ENCODE peak calls at places on chromosomes 7 and 10, in six cellular contexts. F is thoracic aorta, E is AG04449, I is NB4, Q is upper lobe of right lung, B is cardiac fibroblast. H is an unnamed sample.

GRCh38 chr10:50807851-50808776 is 68.4 kb downstream of the ASAH2B start:
- DNase-seq in Q (no peak), B (peak; percentile 19), I (no peak), E (no peak), F (no peak), H (no peak)

GRCh38 chr7:131052285-131052942 is 275.3 kb upstream of the MKLN1 start:
- DNase-seq in E (no peak), F (no peak), I (peak; percentile 45), B (no peak), Q (no peak), H (no peak)

GRCh38 chr7:27188666-27189559 is 3.9 kb upstream of the HOXA11 start:
- DNase-seq in E (no peak), F (no peak), I (peak; percentile 91), Q (peak; percentile 67), B (peak; percentile 15), H (no peak)

GRCh38 chr10:123007558-123008378 is 827 bp downstream of the IKZF5 start:
- DNase-seq in F (no peak), E (no peak), B (peak; percentile 45), I (peak; percentile 82), Q (no peak), H (no peak)

GRCh38 chr10:7547825-7548224 is 118.9 kb downstream of the ITIH5 start:
- DNase-seq in Q (no peak), B (peak; percentile 22), E (no peak), F (no peak), I (no peak), H (no peak)

GRCh38 chr7:98556288-98556687 is 60.8 kb upstream of the NPTX2 start:
- DNase-seq in E (no peak), B (no peak), Q (no peak), F (no peak), I (no peak), H (no peak)

GRCh38 chr7:101549734-101550133 is 79.4 kb downstream of the MYL10 start:
- DNase-seq in B (no peak), F (no peak), I (no peak), E (no peak), Q (peak; percentile 32), H (no peak)

GRCh38 chr10:18158698-18159342 is 18.6 kb downstream of the CACNB2 start:
- DNase-seq in F (no peak), Q (no peak), I (no peak), B (peak; percentile 67), E (no peak), H (no peak)

GRCh38 chr7:112122835-112123234 is 83.4 kb downstream of the DOCK4 start:
- DNase-seq in E (no peak), F (no peak), Q (no peak), I (no peak), B (no peak), H (no peak)

GRCh38 chr10:103276941-103277712 is at the start of gene INA:
- DNase-seq in I (no peak), B (peak; percentile 40), E (no peak), Q (no peak), F (no peak), H (peak; percentile 89)

GRCh38 chr10:23315966-23316365 is 28.6 kb downstream of the C10orf67 start:
- DNase-seq in I (no peak), F (no peak), Q (no peak), E (no peak), B (no peak), H (no peak)

GRCh38 chr10:18684953-18685352 is 25.7 kb downstream of the ARL5B start:
- DNase-seq in F (no peak), Q (no peak), B (no peak), I (no peak), E (no peak), H (no peak)

GRCh38 chr7:11170160-11170559 is 196.5 kb downstream of the PHF14 start:
- DNase-seq in B (no peak), I (no peak), E (no peak), F (no peak), Q (no peak), H (no peak)

GRCh38 chr7:141675431-141676210 is 26.3 kb downstream of the DENND11 start:
- DNase-seq in I (peak; percentile 29), Q (no peak), B (no peak), F (no peak), E (no peak), H (no peak)

GRCh38 chr7:112383671-112384417 is 66.4 kb upstream of the IFRD1 start:
- DNase-seq in B (peak; percentile 46), Q (no peak), F (no peak), E (no peak), I (peak; percentile 57), H (no peak)

GRCh38 chr10:11012880-11013279 is 4.8 kb upstream of the CELF2 start:
- DNase-seq in I (no peak), B (no peak), E (no peak), F (no peak), Q (no peak), H (no peak)

GRCh38 chr7:111438369-111439289 is 123.7 kb downstream of the IMMP2L start:
- DNase-seq in I (no peak), Q (no peak), E (peak; percentile 28), B (peak; percentile 71), F (no peak), H (no peak)

GRCh38 chr7:130278892-130279690 is 12.4 kb downstream of the CPA2 start:
- DNase-seq in Q (no peak), B (peak; percentile 98), I (no peak), F (no peak), E (peak; percentile 89), H (no peak)

GRCh38 chr7:131745645-131746248 is 189.3 kb upstream of the PODXL start:
- DNase-seq in B (peak; percentile 47), E (no peak), I (peak; percentile 48), Q (no peak), F (no peak), H (no peak)

GRCh38 chr10:29471483-29471859 is 163.3 kb downstream of the SVIL start:
- DNase-seq in F (no peak), E (peak; percentile 55), I (peak; percentile 58), Q (no peak), B (peak; percentile 73), H (no peak)

GRCh38 chr7:29350351-29350750 is 155.8 kb downstream of the CHN2 start:
- DNase-seq in B (no peak), F (no peak), I (no peak), E (no peak), Q (no peak), H (no peak)

GRCh38 chr7:28211006-28211405 is 30.4 kb upstream of the JAZF1 start:
- DNase-seq in I (no peak), E (no peak), B (no peak), F (no peak), Q (no peak), H (no peak)

GRCh38 chr10:24446739-24447138 is 237.8 kb downstream of the KIAA1217 start:
- DNase-seq in B (peak; percentile 78), I (peak; percentile 47), F (no peak), E (no peak), Q (no peak), H (no peak)

DNA sequence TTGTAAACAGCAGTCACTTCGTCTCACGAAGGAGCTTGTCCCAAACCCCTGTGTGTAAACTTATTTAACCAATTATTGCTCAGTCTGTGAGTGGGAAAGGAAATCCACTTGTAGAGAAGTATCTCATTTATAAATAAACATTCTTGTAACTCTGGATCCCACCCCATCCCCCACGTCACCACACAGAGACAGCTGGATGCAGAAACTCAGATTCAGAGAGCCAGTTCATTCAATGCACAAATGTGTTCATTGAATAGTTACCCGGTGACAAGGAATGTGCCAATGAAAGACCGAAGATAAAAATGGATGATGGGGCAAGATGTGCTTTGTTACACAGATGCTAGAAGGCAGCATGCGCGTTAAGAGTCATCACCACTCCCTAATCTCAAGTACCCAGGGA is 8.3 kb upstream of the OCM start:
- DNase-seq in Q (no peak), I (no peak), E (no peak), F (no peak), B (no peak), H (no peak)
- TF ChIP-seq CTCF in Q (no peak), I (no peak), E (no peak), F (no peak), B (no peak), H (no peak)

DNA sequence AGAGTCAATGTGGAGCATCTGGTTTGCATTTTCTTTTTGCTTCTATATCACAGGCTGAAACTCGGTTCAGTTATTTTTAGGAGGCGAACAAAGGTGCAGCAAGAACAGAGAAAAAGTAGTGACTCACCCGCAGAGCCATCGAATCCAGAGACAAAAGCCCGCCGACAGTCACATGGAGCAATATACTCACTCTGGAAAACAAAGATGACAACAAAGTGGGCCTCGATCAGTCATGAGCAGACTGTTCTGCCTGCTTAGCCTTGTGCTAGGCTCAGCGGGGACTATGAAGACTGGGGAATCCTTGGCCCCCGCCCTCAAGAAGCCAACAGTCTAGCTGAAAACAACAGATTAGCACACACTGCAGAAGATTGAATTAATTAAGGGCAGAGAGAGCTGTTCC is 30.4 kb downstream of the XPNPEP1 start:
- DNase-seq in E (no peak), B (no peak), I (no peak), Q (no peak), F (peak; percentile 27), H (no peak)
- TF ChIP-seq CTCF in E (no peak), B (no peak), I (no peak), Q (no peak), F (no peak), H (no peak)

GRCh38 chr10:77404801-77405200 is 232.8 kb downstream of the KCNMA1 start:
- DNase-seq in I (no peak), Q (no peak), B (no peak), E (no peak), F (no peak), H (no peak)

GRCh38 chr10:77398986-77399755 is 238.4 kb downstream of the KCNMA1 start:
- DNase-seq in F (no peak), B (no peak), E (no peak), Q (no peak), I (no peak), H (no peak)

GRCh38 chr10:77400041-77400440 is 237.6 kb downstream of the KCNMA1 start:
- DNase-seq in I (no peak), Q (no peak), F (no peak), B (no peak), E (no peak), H (no peak)

GRCh38 chr10:77403761-77404160 is 233.8 kb downstream of the KCNMA1 start:
- DNase-seq in Q (no peak), B (no peak), I (peak; percentile 17), E (no peak), F (no peak), H (no peak)

DNA sequence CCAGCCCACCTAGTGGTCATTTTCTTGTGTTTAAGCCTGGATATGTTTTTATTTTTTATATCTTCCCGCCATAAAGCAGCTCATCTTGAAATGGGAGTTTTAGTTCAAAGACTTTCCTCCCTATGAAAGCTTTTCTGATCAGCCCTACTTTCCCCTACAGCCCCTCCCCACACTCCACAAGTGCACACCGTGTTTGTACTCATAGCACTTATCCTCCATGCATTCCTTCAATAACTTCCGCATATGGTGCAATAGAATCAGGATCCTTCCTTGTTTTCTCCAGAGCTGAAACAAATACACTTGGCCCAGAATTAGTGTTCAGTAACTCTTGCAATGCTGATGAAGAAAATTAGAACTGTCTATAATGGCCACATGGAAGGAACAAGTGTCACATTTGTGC is 235.9 kb downstream of the KCNMA1 start:
- DNase-seq in B (no peak), Q (no peak), E (no peak), I (no peak), F (no peak), H (no peak)
- TF ChIP-seq CTCF in B (no peak), Q (no peak), E (no peak), I (no peak), F (no peak), H (no peak)

DNA sequence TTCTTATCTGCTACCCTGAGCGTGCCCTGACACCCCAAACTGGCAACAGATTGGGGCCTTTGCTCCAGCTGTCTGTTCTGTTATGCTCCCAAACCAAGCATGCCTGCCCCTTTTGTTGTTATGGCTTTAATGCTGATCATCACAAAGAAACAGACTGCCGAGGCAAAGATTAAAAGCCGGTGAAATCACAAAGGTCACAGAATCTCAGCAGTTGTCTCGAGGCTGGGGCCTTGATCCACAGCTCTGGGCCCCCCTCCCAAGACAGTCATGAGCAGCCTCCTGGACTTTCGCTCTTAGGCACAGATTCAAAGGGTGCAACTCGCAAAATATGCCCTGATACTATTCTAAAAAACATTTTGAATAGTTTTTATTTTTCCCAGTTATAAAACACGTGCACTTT is 65.6 kb downstream of the STRA8 start:
- DNase-seq in B (no peak), E (no peak), Q (no peak), F (no peak), I (no peak), H (no peak)
- TF ChIP-seq CTCF in B (no peak), E (no peak), Q (no peak), F (no peak), I (no peak), H (no peak)

H was measured in D721Med.